ENCODE peak calls at places on chromosome 1, in four cellular contexts. O, A, P and Q are unnamed samples.

GRCh38 chr1:3483801-3484444 is 29.5 kb downstream of the ARHGEF16 start:
- DNase-seq in O (no peak), A (no peak), P (peak; percentile 33), Q (no peak)

GRCh38 chr1:12047120-12047876 is 15.8 kb upstream of the TNFRSF8 start:
- DNase-seq in O (no peak), A (no peak), P (peak; percentile 38), Q (peak; percentile 49)

GRCh38 chr1:232250410-232250809 is 379.5 kb downstream of the SIPA1L2 start:
- DNase-seq in O (no peak), A (no peak), P (no peak), Q (no peak)

GRCh38 chr1:4006676-4007374 is 106.8 kb upstream of the C1orf174 start:
- DNase-seq in P (no peak), O (no peak), A (no peak), Q (no peak)

GRCh38 chr1:227428803-227429202 is 110.5 kb upstream of the CDC42BPA start:
- DNase-seq in P (no peak), O (no peak), A (no peak), Q (no peak)

GRCh38 chr1:58858344-58858673 is 74.5 kb upstream of the JUN start:
- DNase-seq in O (no peak), P (peak; percentile 11), A (no peak), Q (no peak)

GRCh38 chr1:170620164-170620563 is 43.8 kb upstream of the PRRX1 start:
- DNase-seq in O (no peak), A (no peak), P (no peak), Q (no peak)

GRCh38 chr1:100463809-100464424 is 74.0 kb upstream of the GPR88 start:
- DNase-seq in P (peak; percentile 51), O (peak; percentile 44), A (peak; percentile 71), Q (no peak)

GRCh38 chr1:177505905-177506590 is 335.3 kb downstream of the BRINP2 start:
- DNase-seq in P (no peak), A (no peak), O (no peak), Q (no peak)

GRCh38 chr1:87685366-87686136 is 356.9 kb downstream of the LMO4 start:
- DNase-seq in A (no peak), P (no peak), O (no peak), Q (no peak)

GRCh38 chr1:1014896-1015681 is 1.8 kb downstream of the ISG15 start:
- DNase-seq in O (no peak), A (no peak), P (no peak), Q (no peak)

GRCh38 chr1:173122958-173123852 is 72.5 kb upstream of the TNFSF18 start:
- DNase-seq in P (no peak), O (peak; percentile 64), A (peak; percentile 80), Q (no peak)

GRCh38 chr1:50783286-50783685 is 176.8 kb downstream of the FAF1 start:
- DNase-seq in O (no peak), P (no peak), A (no peak), Q (no peak)

GRCh38 chr1:39799770-39800470 is 11.3 kb upstream of the BMP8B start:
- DNase-seq in P (peak; percentile 74), O (peak; percentile 64), A (peak; percentile 78), Q (peak; percentile 75)

GRCh38 chr1:220770245-220770913 is 16.3 kb upstream of the MTARC1 start:
- DNase-seq in O (no peak), A (no peak), P (no peak), Q (no peak)

GRCh38 chr1:221987860-221988520 is 246.1 kb upstream of the DUSP10 start:
- DNase-seq in O (no peak), A (no peak), P (no peak), Q (no peak)

GRCh38 chr1:160171978-160172377 is 18.4 kb upstream of the CASQ1 start:
- DNase-seq in O (no peak), P (no peak), A (no peak), Q (no peak)

GRCh38 chr1:2971609-2972008 is 49.7 kb upstream of the ACTRT2 start:
- DNase-seq in P (no peak), A (no peak), O (no peak), Q (no peak)

GRCh38 chr1:197917813-197918646 is 858 bp downstream of the LHX9 start:
- DNase-seq in O (no peak), P (no peak), A (peak; percentile 50), Q (no peak)

DNA sequence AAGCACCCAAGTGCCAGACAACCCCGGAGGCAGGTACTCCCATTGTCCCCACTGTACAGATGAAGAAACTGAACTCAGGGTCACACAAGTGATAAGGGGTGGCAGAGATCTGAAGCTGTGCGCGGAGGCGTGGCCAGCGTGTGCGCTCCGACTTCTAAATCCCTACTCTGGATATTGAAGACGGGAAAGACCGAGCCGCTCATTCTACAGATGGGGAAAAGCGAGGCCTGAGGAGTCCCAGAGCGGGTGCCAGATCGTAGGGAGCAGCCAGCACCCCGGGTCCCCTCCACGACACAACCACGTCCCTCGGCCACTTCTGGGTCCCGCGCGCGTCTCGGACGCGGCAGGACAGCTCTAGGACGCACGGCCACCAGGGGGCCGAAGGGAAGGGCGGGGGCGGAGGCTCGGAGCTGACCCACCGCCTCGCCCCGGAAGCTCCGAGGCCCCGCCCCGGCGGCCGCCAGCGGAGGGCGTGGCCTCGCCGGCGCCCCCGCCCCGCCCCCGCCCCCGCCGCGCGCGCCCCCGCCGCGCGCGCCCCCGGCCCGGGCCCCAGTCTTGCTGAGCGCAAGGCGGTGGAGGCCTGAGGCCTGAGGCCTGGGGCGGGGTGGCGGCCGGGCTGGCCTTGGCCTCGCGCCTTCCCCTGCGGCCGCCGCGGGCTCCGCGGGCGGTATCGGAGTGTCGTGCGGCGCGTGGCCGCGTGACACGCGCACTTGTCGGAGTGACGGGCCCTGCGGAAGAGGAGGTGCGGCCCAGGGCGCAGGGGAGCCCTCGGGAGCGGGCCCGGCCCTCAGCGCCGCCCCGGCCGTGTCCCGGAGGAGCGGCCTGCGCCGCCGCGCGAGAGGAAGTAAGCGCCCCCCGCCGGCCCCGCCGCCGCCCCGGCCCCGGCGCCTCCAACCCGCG is at the start of gene H6PD:
- DNase-seq in O (peak; percentile 88), P (peak; percentile 70), A (peak; percentile 93), Q (peak; percentile 78)
- H3K4me1 ChIP-seq in O (peaks cover 61% of the 10 kb centered on the region), P (peaks cover 26% of the 10 kb centered on the region), A (peaks cover 60% of the 10 kb centered on the region), Q (peaks cover 29% of the 10 kb centered on the region)

DNA sequence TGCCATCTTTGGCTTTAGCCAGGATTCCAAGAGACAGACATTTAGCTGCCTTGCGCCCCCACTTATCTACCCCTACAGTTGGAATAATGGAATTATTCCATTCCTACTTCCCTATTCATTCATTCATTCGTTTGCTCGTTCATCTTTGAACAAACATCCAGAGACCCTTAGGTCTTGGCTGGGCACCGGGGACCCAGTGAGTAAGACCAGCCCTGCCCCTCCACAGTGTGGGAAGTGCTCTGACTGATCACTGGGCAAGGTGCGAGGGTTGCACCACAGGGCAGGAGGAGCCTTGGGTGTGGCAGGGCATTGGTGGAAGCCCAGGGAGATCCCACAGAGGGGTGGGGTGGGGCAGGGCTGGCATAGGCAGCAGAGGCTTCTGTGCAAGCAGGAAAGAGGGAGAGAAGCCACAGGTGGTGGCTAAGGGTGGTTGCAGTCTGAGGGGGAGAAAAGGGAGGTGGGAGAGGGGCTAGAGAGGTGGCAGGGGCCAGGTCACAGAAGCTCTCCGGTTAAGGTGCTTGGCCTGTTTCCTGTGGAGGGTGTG is 35.0 kb upstream of the TMEM61 start:
- DNase-seq in P (no peak), O (no peak), A (peak; percentile 49), Q (no peak)
- H3K27ac ChIP-seq in P (no peak overlapping the region), O (no peak overlapping the region), A (no peak overlapping the region), Q (no peak overlapping the region)

GRCh38 chr1:110620686-110621085 is 14.5 kb upstream of the KCNA2 start:
- DNase-seq in A (no peak), P (no peak), O (no peak), Q (no peak)

GRCh38 chr1:110618668-110619067 is 12.5 kb upstream of the KCNA2 start:
- DNase-seq in P (no peak), A (no peak), O (no peak), Q (no peak)

GRCh38 chr1:110620250-110620615 is 14.1 kb upstream of the KCNA2 start:
- DNase-seq in A (no peak), P (no peak), O (no peak), Q (no peak)

GRCh38 chr1:110617589-110617988 is 11.4 kb upstream of the KCNA2 start:
- DNase-seq in A (no peak), P (no peak), O (no peak), Q (no peak)

DNA sequence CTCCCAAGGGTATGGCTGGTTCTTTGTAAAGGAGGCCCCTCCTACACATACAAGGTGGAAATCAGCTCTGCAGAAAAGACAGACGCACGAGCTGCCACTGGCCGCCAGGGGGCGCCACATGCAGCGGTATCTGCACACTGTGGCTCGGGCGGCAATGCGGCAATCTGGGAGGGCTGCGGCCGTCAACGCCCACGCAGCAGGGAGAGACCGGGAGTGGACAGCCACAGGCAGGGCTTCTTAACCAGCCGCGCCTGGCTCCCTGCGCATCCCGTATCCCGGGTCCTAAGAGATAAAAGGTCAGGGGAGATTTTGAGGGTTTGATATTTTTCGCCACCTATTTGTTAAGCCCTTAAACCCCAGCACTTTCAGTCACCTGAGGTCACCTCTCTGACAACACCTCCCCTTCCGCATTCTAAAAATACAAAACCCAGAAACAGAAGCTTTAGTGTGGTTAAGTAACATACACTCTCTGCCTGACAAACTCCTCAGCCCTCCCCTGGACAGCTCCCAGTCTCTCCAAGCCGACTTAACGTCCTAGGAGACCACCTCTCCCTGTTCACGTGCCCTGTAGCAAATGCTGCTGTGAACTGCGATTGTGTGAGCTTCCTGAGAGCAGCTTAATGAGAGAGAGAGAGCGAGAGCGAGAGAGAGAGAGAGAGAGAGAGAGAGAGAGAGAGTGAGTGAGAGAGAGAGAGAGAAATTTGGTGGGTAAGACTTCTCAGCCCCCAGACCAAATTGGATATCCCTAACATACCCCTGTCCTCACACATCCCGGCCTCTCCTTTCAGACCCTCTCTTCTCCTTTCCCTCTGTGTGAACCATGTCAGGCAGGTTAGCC is 13.5 kb upstream of the KCNA2 start:
- DNase-seq in O (peak; percentile 78), A (peak; percentile 93), P (peak; percentile 93), Q (peak; percentile 87)
- H3K27me3 ChIP-seq in O (peaks cover 75% of the 10 kb centered on the region), A (peaks cover 11% of the 10 kb centered on the region), P (no peaks in the 10 kb centered on the region), Q (no peaks in the 10 kb centered on the region)

GRCh38 chr1:155013632-155014031 is 11.0 kb downstream of the ZBTB7B start:
- DNase-seq in P (no peak), O (no peak), A (no peak), Q (no peak)

GRCh38 chr1:155016231-155016831 is 13.7 kb downstream of the ZBTB7B start:
- DNase-seq in O (no peak), P (no peak), A (no peak), Q (no peak)

GRCh38 chr1:155012760-155013602 is 10.4 kb downstream of the ZBTB7B start:
- DNase-seq in O (no peak), P (no peak), A (no peak), Q (no peak)

GRCh38 chr1:155015527-155016230 is 13.1 kb downstream of the ZBTB7B start:
- DNase-seq in P (no peak), A (no peak), O (no peak), Q (no peak)

DNA sequence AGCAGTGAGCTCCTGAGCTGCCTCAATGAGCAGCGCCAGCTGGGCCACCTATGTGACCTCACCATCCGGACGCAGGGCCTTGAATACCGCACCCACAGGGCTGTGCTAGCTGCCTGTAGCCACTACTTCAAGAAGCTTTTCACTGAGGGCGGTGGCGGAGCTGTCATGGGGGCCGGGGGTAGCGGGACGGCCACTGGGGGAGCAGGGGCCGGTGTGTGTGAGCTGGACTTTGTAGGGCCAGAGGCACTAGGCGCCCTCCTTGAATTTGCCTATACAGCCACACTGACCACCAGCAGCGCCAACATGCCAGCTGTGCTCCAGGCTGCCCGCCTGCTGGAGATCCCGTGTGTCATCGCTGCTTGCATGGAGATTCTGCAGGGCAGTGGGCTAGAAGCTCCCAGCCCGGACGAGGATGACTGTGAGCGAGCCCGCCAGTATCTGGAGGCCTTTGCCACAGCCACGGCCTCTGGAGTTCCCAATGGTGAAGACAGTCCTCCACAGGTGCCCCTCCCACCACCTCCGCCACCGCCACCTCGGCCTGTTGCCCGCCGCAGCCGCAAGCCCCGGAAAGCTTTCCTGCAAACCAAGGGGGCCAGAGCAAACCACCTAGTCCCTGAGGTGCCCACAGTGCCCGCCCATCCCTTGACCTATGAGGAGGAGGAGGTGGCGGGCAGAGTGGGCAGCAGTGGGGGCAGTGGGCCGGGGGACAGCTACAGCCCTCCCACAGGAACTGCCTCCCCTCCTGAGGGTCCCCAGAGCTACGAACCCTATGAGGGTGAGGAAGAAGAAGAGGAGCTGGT is 12.3 kb downstream of the ZBTB7B start:
- DNase-seq in O (no peak), A (no peak), P (no peak), Q (no peak)
- H3K4me1 ChIP-seq in O (peaks cover 65% of the 10 kb centered on the region), A (peaks cover 86% of the 10 kb centered on the region), P (peaks cover 79% of the 10 kb centered on the region), Q (peaks cover 87% of the 10 kb centered on the region)